ENCODE peak calls at places on chromosomes 12 and 14, in five cellular contexts. One of them, this sample, is unnamed.

GRCh38 chr12:108846320-108846719 is 11.1 kb downstream of the SSH1 start:
- DNase-seq in astrocyte of the spinal cord: no peak
- DNase-seq in A549: no peak
- DNase-seq in AG09309: no peak
- DNase-seq in cardiac muscle cell: no peak
- DNase-seq in this sample: no peak

GRCh38 chr12:62866451-62867082 is 68.4 kb downstream of the PPM1H start:
- DNase-seq in astrocyte of the spinal cord: peak; percentile 78
- DNase-seq in A549: peak; percentile 58
- DNase-seq in AG09309: peak; percentile 28
- DNase-seq in cardiac muscle cell: peak; percentile 67
- DNase-seq in this sample: peak; percentile 62

GRCh38 chr12:131616316-131617098 is 94.4 kb upstream of the SFSWAP start:
- DNase-seq in astrocyte of the spinal cord: no peak
- DNase-seq in A549: no peak
- DNase-seq in AG09309: no peak
- DNase-seq in cardiac muscle cell: no peak
- DNase-seq in this sample: no peak

GRCh38 chr14:104001003-104001402 is 58.7 kb upstream of the RD3L start:
- DNase-seq in astrocyte of the spinal cord: no peak
- DNase-seq in A549: no peak
- DNase-seq in AG09309: no peak
- DNase-seq in cardiac muscle cell: no peak
- DNase-seq in this sample: no peak

GRCh38 chr14:102539544-102540309 is 30.2 kb upstream of the ANKRD9 start:
- DNase-seq in astrocyte of the spinal cord: peak; percentile 37
- DNase-seq in A549: no peak
- DNase-seq in AG09309: no peak
- DNase-seq in cardiac muscle cell: peak; percentile 98
- DNase-seq in this sample: no peak

GRCh38 chr12:5200276-5201087 is 156.8 kb downstream of the KCNA5 start:
- DNase-seq in astrocyte of the spinal cord: no peak
- DNase-seq in A549: peak; percentile 33
- DNase-seq in AG09309: no peak
- DNase-seq in cardiac muscle cell: no peak
- DNase-seq in this sample: no peak

GRCh38 chr14:103868242-103868897 is 21.0 kb upstream of the PPP1R13B start:
- DNase-seq in astrocyte of the spinal cord: no peak
- DNase-seq in A549: no peak
- DNase-seq in AG09309: no peak
- DNase-seq in cardiac muscle cell: no peak
- DNase-seq in this sample: no peak

GRCh38 chr14:89429206-89430091 is 12.4 kb upstream of the FOXN3 start:
- DNase-seq in astrocyte of the spinal cord: peak; percentile 48
- DNase-seq in A549: no peak
- DNase-seq in AG09309: no peak
- DNase-seq in cardiac muscle cell: no peak
- DNase-seq in this sample: no peak

GRCh38 chr14:103136388-103137271 is 13.4 kb downstream of the TNFAIP2 start:
- DNase-seq in astrocyte of the spinal cord: peak; percentile 46
- DNase-seq in A549: no peak
- DNase-seq in AG09309: no peak
- DNase-seq in cardiac muscle cell: peak; percentile 42
- DNase-seq in this sample: no peak

GRCh38 chr14:88879016-88879415 is 54.6 kb downstream of the TTC8 start:
- DNase-seq in astrocyte of the spinal cord: peak; percentile 82
- DNase-seq in A549: no peak
- DNase-seq in AG09309: no peak
- DNase-seq in cardiac muscle cell: peak; percentile 90
- DNase-seq in this sample: peak; percentile 36

GRCh38 chr12:122499991-122500684 is 594 bp downstream of the ZCCHC8 start:
- DNase-seq in astrocyte of the spinal cord: peak; percentile 74
- DNase-seq in A549: peak; percentile 48
- DNase-seq in AG09309: peak; percentile 16
- DNase-seq in cardiac muscle cell: peak; percentile 70
- DNase-seq in this sample: no peak

GRCh38 chr14:92540472-92541048 is 27.0 kb downstream of the RIN3 start:
- DNase-seq in astrocyte of the spinal cord: peak; percentile 99
- DNase-seq in A549: peak; percentile 77
- DNase-seq in AG09309: peak; percentile 98
- DNase-seq in cardiac muscle cell: peak; percentile 100
- DNase-seq in this sample: peak; percentile 97

GRCh38 chr12:101859664-101860607 is 17.4 kb upstream of the DRAM1 start:
- DNase-seq in astrocyte of the spinal cord: no peak
- DNase-seq in A549: no peak
- DNase-seq in AG09309: no peak
- DNase-seq in cardiac muscle cell: no peak
- DNase-seq in this sample: no peak

GRCh38 chr14:101122855-101123129 is 219.3 kb upstream of the RTL1 start:
- DNase-seq in astrocyte of the spinal cord: no peak
- DNase-seq in A549: no peak
- DNase-seq in AG09309: no peak
- DNase-seq in cardiac muscle cell: no peak
- DNase-seq in this sample: no peak

GRCh38 chr14:75258079-75258802 is 20.4 kb upstream of the FOS start:
- DNase-seq in astrocyte of the spinal cord: peak; percentile 14
- DNase-seq in A549: no peak
- DNase-seq in AG09309: no peak
- DNase-seq in cardiac muscle cell: peak; percentile 89
- DNase-seq in this sample: no peak

GRCh38 chr12:21850419-21850818 is 75.9 kb upstream of the KCNJ8 start:
- DNase-seq in astrocyte of the spinal cord: no peak
- DNase-seq in A549: no peak
- DNase-seq in AG09309: no peak
- DNase-seq in cardiac muscle cell: no peak
- DNase-seq in this sample: no peak

GRCh38 chr12:5783274-5783920 is 161.7 kb downstream of the ANO2 start:
- DNase-seq in astrocyte of the spinal cord: no peak
- DNase-seq in A549: no peak
- DNase-seq in AG09309: no peak
- DNase-seq in cardiac muscle cell: no peak
- DNase-seq in this sample: no peak

GRCh38 chr14:104190396-104191000 is 52.1 kb downstream of the KIF26A start:
- DNase-seq in astrocyte of the spinal cord: no peak
- DNase-seq in A549: no peak
- DNase-seq in AG09309: no peak
- DNase-seq in cardiac muscle cell: no peak
- DNase-seq in this sample: no peak

GRCh38 chr14:94046696-94047250 is 20.6 kb downstream of the OTUB2 start:
- DNase-seq in astrocyte of the spinal cord: no peak
- DNase-seq in A549: no peak
- DNase-seq in AG09309: no peak
- DNase-seq in cardiac muscle cell: no peak
- DNase-seq in this sample: no peak

GRCh38 chr12:80056845-80057244 is 42.5 kb upstream of the OTOGL start:
- DNase-seq in astrocyte of the spinal cord: peak; percentile 64
- DNase-seq in A549: no peak
- DNase-seq in AG09309: no peak
- DNase-seq in cardiac muscle cell: peak; percentile 81
- DNase-seq in this sample: no peak

GRCh38 chr12:85833558-85833957 is 2.7 kb downstream of the RASSF9 start:
- DNase-seq in astrocyte of the spinal cord: no peak
- DNase-seq in A549: no peak
- DNase-seq in AG09309: no peak
- DNase-seq in cardiac muscle cell: no peak
- DNase-seq in this sample: no peak

GRCh38 chr12:85836716-85837100 is 499 bp upstream of the RASSF9 start:
- DNase-seq in astrocyte of the spinal cord: no peak
- DNase-seq in A549: no peak
- DNase-seq in AG09309: no peak
- DNase-seq in cardiac muscle cell: no peak
- DNase-seq in this sample: no peak

GRCh38 chr12:85835417-85835809 is 796 bp downstream of the RASSF9 start:
- DNase-seq in astrocyte of the spinal cord: peak; percentile 46
- DNase-seq in A549: no peak
- DNase-seq in AG09309: no peak
- DNase-seq in cardiac muscle cell: peak; percentile 50
- DNase-seq in this sample: no peak

GRCh38 chr12:85834378-85834777 is 1.8 kb downstream of the RASSF9 start:
- DNase-seq in astrocyte of the spinal cord: no peak
- DNase-seq in A549: no peak
- DNase-seq in AG09309: no peak
- DNase-seq in cardiac muscle cell: no peak
- DNase-seq in this sample: no peak

DNA sequence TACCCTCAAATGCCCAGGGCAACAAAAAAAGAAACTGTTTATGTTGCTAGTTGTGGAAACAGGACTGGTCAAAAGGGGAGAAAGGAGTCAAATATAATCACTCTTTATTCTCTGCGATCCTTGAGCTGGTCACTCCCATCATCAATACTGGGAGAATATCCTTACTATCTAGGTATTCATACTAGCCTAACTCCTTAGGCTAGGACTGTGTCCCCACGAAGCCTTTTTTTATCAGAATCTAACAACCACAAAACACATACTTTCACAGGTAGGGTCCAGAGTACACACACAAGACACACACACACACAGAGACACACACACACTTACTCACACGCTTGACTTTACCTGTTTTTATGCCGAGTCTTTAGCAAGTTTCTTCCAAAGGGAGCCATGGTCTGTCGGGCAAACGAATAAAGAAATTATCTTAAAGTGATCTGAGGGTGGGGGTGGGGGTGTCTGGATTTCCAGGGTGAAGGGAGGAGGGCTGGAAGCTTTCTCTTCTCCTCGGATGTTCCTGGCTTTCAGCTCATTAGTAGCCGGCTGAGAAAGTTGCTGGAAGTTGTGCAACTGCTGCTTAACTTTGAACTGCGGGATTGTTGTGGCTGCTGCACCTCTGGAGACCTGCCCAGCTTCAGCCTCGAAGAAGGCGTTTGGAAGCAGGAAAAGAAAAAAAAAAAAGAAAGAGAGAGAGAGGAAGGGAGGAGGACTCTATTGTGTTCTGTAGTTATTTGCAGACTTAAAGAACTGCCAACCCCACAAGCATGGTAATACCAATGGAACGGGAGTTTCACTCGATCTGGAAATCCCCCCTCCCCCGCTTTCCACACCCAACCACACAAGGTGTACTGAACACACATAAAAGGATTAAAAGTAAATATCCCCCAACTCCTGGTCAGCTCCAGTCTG is at the start of gene RASSF9:
- DNase-seq in astrocyte of the spinal cord: peak; percentile 92
- DNase-seq in A549: no peak
- DNase-seq in AG09309: peak; percentile 77
- DNase-seq in cardiac muscle cell: peak; percentile 97
- DNase-seq in this sample: no peak
- H3K4me3 ChIP-seq in astrocyte of the spinal cord: peak within 1 kb of the TSS; percentile 63
- H3K4me3 ChIP-seq in A549: peak within 1 kb of the TSS; percentile 42
- H3K4me3 ChIP-seq in AG09309: peak within 1 kb of the TSS; percentile 52
- H3K4me3 ChIP-seq in cardiac muscle cell: peak within 1 kb of the TSS; percentile 1
- H3K4me3 ChIP-seq in this sample: peak within 1 kb of the TSS; percentile 33

GRCh38 chr12:49368240-49368600 is 958 bp downstream of the SPATS2 start:
- DNase-seq in astrocyte of the spinal cord: no peak
- DNase-seq in A549: no peak
- DNase-seq in AG09309: no peak
- DNase-seq in cardiac muscle cell: no peak
- DNase-seq in this sample: no peak

GRCh38 chr12:49367381-49368239 is at the start of gene SPATS2:
- DNase-seq in astrocyte of the spinal cord: no peak
- DNase-seq in A549: no peak
- DNase-seq in AG09309: no peak
- DNase-seq in cardiac muscle cell: peak; percentile 46
- DNase-seq in this sample: no peak

GRCh38 chr12:49364989-49365388 is 2.3 kb upstream of the SPATS2 start:
- DNase-seq in astrocyte of the spinal cord: peak; percentile 75
- DNase-seq in A549: no peak
- DNase-seq in AG09309: no peak
- DNase-seq in cardiac muscle cell: peak; percentile 85
- DNase-seq in this sample: no peak

GRCh38 chr12:49365542-49365941 is 1.7 kb upstream of the SPATS2 start:
- DNase-seq in astrocyte of the spinal cord: peak; percentile 79
- DNase-seq in A549: no peak
- DNase-seq in AG09309: no peak
- DNase-seq in cardiac muscle cell: peak; percentile 59
- DNase-seq in this sample: no peak

DNA sequence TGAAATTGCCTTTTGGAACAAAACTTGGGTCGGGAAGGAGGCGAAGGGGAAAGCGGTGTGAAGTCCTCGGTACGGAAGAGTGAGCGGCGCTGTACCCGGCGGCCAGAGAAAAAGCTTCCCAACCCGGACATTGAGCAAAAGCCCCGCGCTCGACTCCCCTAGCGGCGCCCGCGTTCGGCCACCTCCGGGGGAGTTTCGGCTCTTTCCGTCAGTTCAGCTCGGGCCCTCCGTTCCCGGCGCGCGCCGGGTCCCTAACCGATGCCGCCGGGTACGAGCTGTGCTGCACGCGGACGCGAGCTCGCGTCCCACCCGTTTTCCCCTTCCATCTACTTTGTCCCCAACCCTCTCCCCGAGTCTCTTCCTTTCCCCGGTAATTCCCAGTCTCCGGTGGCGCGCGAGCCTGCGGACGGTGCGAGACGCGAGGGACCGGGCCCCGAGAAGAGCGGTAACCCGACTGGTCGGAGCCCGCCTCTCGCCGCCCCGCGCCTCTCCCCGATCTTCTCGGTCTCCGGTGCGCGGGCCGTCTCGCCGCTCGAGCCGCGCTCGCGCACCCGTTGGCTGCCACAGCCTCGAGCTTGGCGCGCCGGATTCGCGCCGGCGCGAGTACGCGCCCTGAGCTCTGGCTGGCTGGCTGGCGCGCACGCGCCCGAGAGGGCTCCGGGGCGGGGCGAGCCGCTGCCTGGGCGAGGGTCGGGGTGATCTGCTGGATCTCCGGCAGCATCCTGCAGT is 446 bp upstream of the SPATS2 start:
- DNase-seq in astrocyte of the spinal cord: peak; percentile 98
- DNase-seq in A549: peak; percentile 95
- DNase-seq in AG09309: peak; percentile 61
- DNase-seq in cardiac muscle cell: peak; percentile 98
- DNase-seq in this sample: peak; percentile 33
- TF ChIP-seq CTCF in astrocyte of the spinal cord: peak; percentile 31
- TF ChIP-seq CTCF in A549: no peak
- TF ChIP-seq CTCF in AG09309: peak; percentile 29
- TF ChIP-seq CTCF in cardiac muscle cell: peak; percentile 24
- TF ChIP-seq CTCF in this sample: peak; percentile 34

GRCh38 chr12:75545636-75546035 is 34.2 kb upstream of the KRR1 start:
- DNase-seq in astrocyte of the spinal cord: no peak
- DNase-seq in A549: no peak
- DNase-seq in AG09309: no peak
- DNase-seq in cardiac muscle cell: no peak
- DNase-seq in this sample: no peak
- H3K4me3 ChIP-seq in astrocyte of the spinal cord: no peak overlapping the region
- H3K4me3 ChIP-seq in A549: no peak overlapping the region
- H3K4me3 ChIP-seq in AG09309: no peak overlapping the region
- H3K4me3 ChIP-seq in cardiac muscle cell: no peak overlapping the region
- H3K4me3 ChIP-seq in this sample: no peak overlapping the region

DNA sequence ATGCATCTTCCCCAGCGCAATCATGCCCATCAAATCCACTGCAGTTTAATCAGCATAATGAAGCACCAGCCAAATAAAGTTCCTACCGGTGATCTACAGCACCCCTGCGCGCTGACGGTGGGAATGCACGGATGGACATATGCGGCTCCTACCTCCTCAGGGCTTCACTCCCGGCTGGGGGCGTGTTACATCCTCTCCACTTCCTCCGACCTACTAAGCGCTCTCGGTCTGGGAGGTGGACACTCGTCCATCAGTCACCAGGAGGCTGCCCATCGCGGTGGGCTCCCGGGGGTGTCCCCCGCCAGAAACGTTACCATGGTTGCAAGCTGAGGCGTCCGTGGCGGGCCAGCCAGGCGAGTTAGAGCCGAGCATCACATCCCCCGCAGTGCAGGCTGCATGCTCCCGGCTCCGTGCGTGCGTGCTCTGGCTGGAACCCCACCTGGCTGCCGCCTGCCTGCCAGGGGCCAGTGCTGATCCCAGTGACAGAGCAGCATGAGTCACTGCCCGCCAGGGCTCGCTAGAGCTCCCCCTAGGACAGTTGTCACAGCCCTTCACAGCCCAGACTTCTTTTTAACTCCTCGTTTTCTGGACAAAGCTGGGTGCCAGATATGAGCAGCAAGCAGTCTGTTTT is 73.0 kb downstream of the CIT start:
- DNase-seq in astrocyte of the spinal cord: peak; percentile 68
- DNase-seq in A549: peak; percentile 71
- DNase-seq in AG09309: no peak
- DNase-seq in cardiac muscle cell: peak; percentile 52
- DNase-seq in this sample: no peak
- TF ChIP-seq CTCF in astrocyte of the spinal cord: peak; percentile 52
- TF ChIP-seq CTCF in A549: peak; percentile 57
- TF ChIP-seq CTCF in AG09309: peak; percentile 45
- TF ChIP-seq CTCF in cardiac muscle cell: peak; percentile 37
- TF ChIP-seq CTCF in this sample: peak; percentile 38

This sample was measured in AG04449.